ENCODE peak calls at places on chromosomes 13 and 19, in five cellular contexts. P, I, G, Q and X are unnamed samples.

GRCh38 chr13:71722206-71722605 is 144.8 kb downstream of the DACH1 start:
- DNase-seq in Q (no peak), P (no peak), I (no peak), G (no peak), X (no peak)

GRCh38 chr19:6065685-6066365 is 44.5 kb downstream of the RFX2 start:
- DNase-seq in P (no peak), G (peak; percentile 66), Q (no peak), I (no peak), X (no peak)

GRCh38 chr13:74767031-74767430 is 632.8 kb upstream of the KLF12 start:
- DNase-seq in I (no peak), P (no peak), G (no peak), Q (no peak), X (no peak)

GRCh38 chr13:49516467-49516866 is 20.7 kb downstream of the PHF11 start:
- DNase-seq in Q (no peak), I (no peak), G (no peak), P (no peak), X (no peak)

GRCh38 chr19:45711851-45712698 is 18.6 kb downstream of the FBXO46 start:
- DNase-seq in P (no peak), Q (no peak), I (no peak), G (no peak), X (no peak)

GRCh38 chr13:101398920-101399319 is 17.4 kb downstream of the NALCN start:
- DNase-seq in I (no peak), Q (no peak), G (no peak), P (no peak), X (no peak)

GRCh38 chr19:6402834-6403608 is 10.1 kb upstream of the GTF2F1 start:
- DNase-seq in I (no peak), P (no peak), G (no peak), Q (no peak), X (no peak)

GRCh38 chr13:43786766-43787517 is at the start of gene ENOX1:
- DNase-seq in I (peak; percentile 34), P (peak; percentile 62), Q (peak; percentile 44), G (peak; percentile 67), X (no peak)

GRCh38 chr13:24185591-24186232 is 25.2 kb downstream of the SPATA13 start:
- DNase-seq in P (no peak), G (no peak), Q (no peak), I (no peak), X (no peak)

GRCh38 chr19:33440241-33440640 is 66.7 kb downstream of the CEBPG start:
- DNase-seq in P (no peak), G (no peak), I (no peak), Q (no peak), X (no peak)

GRCh38 chr13:22081430-22081829 is 410.6 kb downstream of the FGF9 start:
- DNase-seq in P (no peak), I (no peak), G (no peak), Q (no peak), X (no peak)

GRCh38 chr19:11378319-11379189 is 4.1 kb downstream of the SWSAP1 start:
- DNase-seq in G (peak; percentile 43), P (peak; percentile 57), I (no peak), Q (no peak), X (peak; percentile 63)

GRCh38 chr19:54391589-54392061 is 23.6 kb upstream of the TTYH1 start:
- DNase-seq in G (no peak), P (no peak), Q (no peak), I (no peak), X (no peak)

GRCh38 chr13:41974262-41974900 is 13.5 kb upstream of the VWA8 start:
- DNase-seq in G (no peak), P (peak; percentile 20), Q (no peak), I (no peak), X (peak; percentile 64)

GRCh38 chr19:58154287-58154678 is 3.7 kb upstream of the ZNF329 start:
- DNase-seq in Q (no peak), I (no peak), G (peak; percentile 37), P (peak; percentile 12), X (no peak)

GRCh38 chr13:28548872-28549271 is 53.9 kb upstream of the FLT1 start:
- DNase-seq in Q (no peak), I (no peak), G (no peak), P (no peak), X (no peak)

GRCh38 chr13:109979186-109979585 is 192.8 kb upstream of the IRS2 start:
- DNase-seq in Q (no peak), G (no peak), P (no peak), I (peak; percentile 2), X (peak; percentile 50)

GRCh38 chr19:31113250-31113685 is 236.0 kb downstream of the TSHZ3 start:
- DNase-seq in G (no peak), P (no peak), I (no peak), Q (no peak), X (no peak)

GRCh38 chr19:53865523-53865917 is 2.2 kb upstream of the MYADM start:
- DNase-seq in I (no peak), G (no peak), P (no peak), Q (no peak), X (no peak)

GRCh38 chr19:33280351-33280921 is 21.9 kb downstream of the CEBPA start:
- DNase-seq in G (no peak), P (no peak), Q (no peak), I (no peak), X (no peak)

GRCh38 chr19:5090780-5091575 is 122.1 kb downstream of the KDM4B start:
- DNase-seq in Q (no peak), G (peak; percentile 49), P (no peak), I (no peak), X (no peak)

GRCh38 chr19:35346193-35347052 is 1.3 kb upstream of the FFAR1 start:
- DNase-seq in I (no peak), P (no peak), G (no peak), Q (no peak), X (no peak)

GRCh38 chr19:3778899-3779723 is 7.1 kb downstream of the MATK start:
- DNase-seq in P (no peak), G (no peak), I (no peak), Q (no peak), X (no peak)

GRCh38 chr19:18363787-18364186 is 22.2 kb upstream of the GDF15 start:
- DNase-seq in I (no peak), Q (no peak), G (no peak), P (no peak), X (no peak)

GRCh38 chr19:18361646-18362045 is 21.2 kb downstream of the PGPEP1 start:
- DNase-seq in Q (no peak), I (no peak), G (no peak), P (no peak), X (no peak)

GRCh38 chr19:18362934-18363542 is 22.6 kb downstream of the PGPEP1 start:
- DNase-seq in P (no peak), Q (no peak), G (no peak), I (no peak), X (no peak)

GRCh38 chr19:18366027-18366435 is 19.9 kb upstream of the GDF15 start:
- DNase-seq in I (no peak), Q (no peak), G (no peak), P (no peak), X (no peak)

DNA sequence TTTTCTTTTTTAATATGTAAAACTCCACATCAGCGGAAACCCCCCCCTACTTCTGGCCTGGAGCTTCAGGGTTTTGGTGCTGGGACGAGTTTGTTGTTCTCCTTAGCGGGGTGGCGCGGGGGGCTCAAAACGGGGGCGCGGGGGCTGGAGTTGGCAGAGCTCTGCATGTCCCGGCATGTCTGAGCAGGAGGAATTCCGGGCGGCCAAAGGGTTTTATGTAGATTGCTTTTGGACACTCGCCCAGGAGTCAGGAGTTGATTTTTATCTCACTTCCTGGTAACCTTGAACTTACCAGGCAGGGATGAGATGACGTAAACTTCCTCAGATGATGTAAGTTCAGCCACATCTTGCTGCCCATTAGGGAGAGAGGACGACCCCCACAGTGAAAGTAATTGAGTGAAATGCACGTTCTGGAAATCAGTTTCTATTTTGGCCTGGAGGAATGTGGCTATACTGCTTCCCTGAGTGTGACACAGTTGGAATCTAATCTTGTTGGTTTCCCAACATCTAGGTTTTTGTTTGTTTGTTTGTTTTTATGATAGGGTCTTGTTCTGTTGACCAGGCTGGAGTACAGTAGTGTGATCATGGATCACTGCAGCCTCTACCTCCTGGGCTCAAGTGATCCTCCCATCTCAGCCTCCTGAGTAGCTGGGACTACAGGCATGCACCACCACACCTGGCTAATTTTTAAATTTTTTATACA is 21.0 kb upstream of the GDF15 start:
- DNase-seq in G (peak; percentile 90), I (peak; percentile 96), Q (no peak), P (peak; percentile 96), X (peak; percentile 95)
- H3K27ac ChIP-seq in G (peak overlapping the region; percentile 85), I (peak overlapping the region; percentile 99), Q (no peak overlapping the region), P (peak overlapping the region; percentile 91), X (peak overlapping the region; percentile 93)

GRCh38 chr19:458091-459042 is 2.5 kb downstream of the SHC2 start:
- DNase-seq in G (no peak), Q (no peak), I (no peak), P (no peak), X (no peak)

GRCh38 chr19:456547-457110 is 4.2 kb downstream of the SHC2 start:
- DNase-seq in Q (no peak), P (no peak), G (no peak), I (no peak), X (no peak)

GRCh38 chr19:457636-458035 is 3.2 kb downstream of the SHC2 start:
- DNase-seq in P (no peak), G (no peak), Q (no peak), I (no peak), X (no peak)

GRCh38 chr19:455031-455705 is 5.7 kb downstream of the SHC2 start:
- DNase-seq in Q (no peak), G (no peak), P (no peak), I (no peak), X (no peak)

DNA sequence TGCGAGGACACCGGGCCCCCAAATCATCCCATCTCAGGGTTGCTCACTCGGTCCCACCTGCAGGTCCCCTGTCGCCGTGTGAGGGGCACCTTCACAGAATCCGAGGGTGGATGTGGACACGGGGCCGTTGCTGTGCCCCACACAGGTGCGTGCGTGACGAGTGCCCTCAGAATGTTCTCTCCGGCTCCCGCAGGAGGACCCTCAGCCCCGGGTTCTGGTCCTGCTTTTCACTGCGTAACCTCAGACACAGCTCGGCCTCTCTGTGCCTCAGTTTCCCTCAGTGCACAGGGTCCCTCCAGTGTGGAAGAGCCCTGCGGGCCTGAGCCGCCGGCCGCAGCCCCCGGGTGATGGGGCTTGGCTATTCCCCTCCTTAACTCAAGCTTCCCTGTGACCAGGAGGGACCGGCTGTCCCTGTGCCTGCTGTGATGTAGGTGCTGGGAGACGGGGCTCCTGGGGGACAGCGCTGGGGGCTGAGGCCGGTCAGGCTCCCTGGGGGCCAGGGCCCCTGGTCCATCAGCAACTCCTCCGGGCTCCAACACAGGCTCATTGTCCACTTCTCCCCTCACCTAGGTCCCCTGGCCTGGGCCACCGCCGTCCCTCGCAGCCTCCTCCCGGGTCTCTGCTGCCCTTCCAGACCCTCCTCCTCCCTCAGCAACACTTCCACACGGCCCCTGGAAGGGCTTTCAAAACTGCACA is 4.8 kb downstream of the SHC2 start:
- DNase-seq in Q (no peak), I (no peak), G (no peak), P (no peak), X (no peak)
- H3K27ac ChIP-seq in Q (no peak overlapping the region), I (no peak overlapping the region), G (no peak overlapping the region), P (no peak overlapping the region), X (no peak overlapping the region)

GRCh38 chr13:48412100-48412556 is 785 bp downstream of the LPAR6 start:
- DNase-seq in I (no peak), Q (no peak), G (no peak), P (no peak), X (no peak)
- H3K27ac ChIP-seq in I (no peak overlapping the region), Q (no peak overlapping the region), G (peak overlapping the region; percentile 81), P (peak overlapping the region; percentile 83), X (peak overlapping the region; percentile 90)

DNA sequence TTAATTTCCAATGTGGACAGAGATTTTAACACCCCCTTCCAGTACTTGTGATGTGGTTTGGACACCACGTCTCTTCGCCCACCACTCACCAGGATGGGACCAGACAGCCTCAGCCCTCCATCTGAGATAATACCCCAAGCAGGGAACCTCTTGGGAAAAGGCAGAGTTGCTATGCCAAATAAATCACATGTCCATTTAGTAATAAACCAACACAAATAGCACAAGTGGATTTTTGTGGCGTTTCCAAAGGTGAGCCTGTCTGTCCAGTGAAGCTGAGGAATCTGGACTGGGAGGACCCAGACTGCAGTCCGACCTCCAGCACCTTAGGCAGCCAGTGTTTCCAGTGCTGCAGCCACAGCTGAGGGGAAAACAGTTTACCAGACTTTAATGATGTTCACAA is 34.1 kb upstream of the GAS6 start:
- DNase-seq in P (no peak), Q (no peak), G (no peak), I (no peak), X (no peak)
- H3K27ac ChIP-seq in P (no peak overlapping the region), Q (no peak overlapping the region), G (no peak overlapping the region), I (peak overlapping the region; percentile 5), X (peak overlapping the region; percentile 92)